ENCODE peak calls at places on chromosomes 6 and 20, in five cellular contexts. G is SJSA1, T is right cardiac atrium, A is left lung, N is psoas muscle. X is an unnamed sample.

GRCh38 chr6:139600919-139601470 is 226.5 kb upstream of the CITED2 start:
- DNase-seq in G (no peak), T (no peak), A (no peak), N (no peak), X (no peak)

GRCh38 chr6:128114164-128114563 is 213.3 kb upstream of the THEMIS start:
- DNase-seq in G (no peak), T (no peak), A (no peak), N (no peak), X (no peak)

GRCh38 chr6:30748301-30748769 is 4.0 kb upstream of the IER3 start:
- DNase-seq in G (no peak), T (no peak), A (no peak), N (no peak), X (no peak)

GRCh38 chr6:6248651-6249050 is 71.8 kb downstream of the F13A1 start:
- DNase-seq in G (no peak), T (no peak), A (no peak), N (no peak), X (no peak)

GRCh38 chr6:144845181-144845580 is 560.0 kb downstream of the UTRN start:
- DNase-seq in G (no peak), T (no peak), A (no peak), N (no peak), X (no peak)

GRCh38 chr6:117536317-117536716 is 53.8 kb downstream of the DCBLD1 start:
- DNase-seq in G (no peak), T (no peak), A (no peak), N (no peak), X (no peak)

GRCh38 chr6:144543006-144543871 is 258.1 kb downstream of the UTRN start:
- DNase-seq in G (peak), T (no peak), A (no peak), N (no peak), X (no peak)

GRCh38 chr6:473759-474453 is 82.4 kb downstream of the IRF4 start:
- DNase-seq in G (peak), T (no peak), A (no peak), N (no peak), X (no peak)

GRCh38 chr6:114747995-114748625 is 405.3 kb upstream of the HS3ST5 start:
- DNase-seq in G (peak), T (peak), A (no peak), N (no peak), X (no peak)

GRCh38 chr6:7726416-7727149 is 684 bp downstream of the BMP6 start:
- DNase-seq in G (no peak), T (no peak), A (no peak), N (peak), X (no peak)

GRCh38 chr6:81515562-81516453 is 236.7 kb downstream of the TENT5A start:
- DNase-seq in G (no peak), T (no peak), A (no peak), N (no peak), X (no peak)

GRCh38 chr6:5653801-5654200 is 352.9 kb downstream of the NRN1 start:
- DNase-seq in G (no peak), T (no peak), A (no peak), N (no peak), X (no peak)

GRCh38 chr20:58715709-58716475 is 23.3 kb downstream of the NPEPL1 start:
- DNase-seq in G (no peak), T (peak), A (peak), N (peak), X (peak)

GRCh38 chr6:57198926-57199636 is 23.0 kb downstream of the RAB23 start:
- DNase-seq in G (peak), T (no peak), A (no peak), N (no peak), X (no peak)

GRCh38 chr6:63140114-63140513 is 71.2 kb upstream of the FKBP1C start:
- DNase-seq in G (no peak), T (no peak), A (no peak), N (no peak), X (no peak)

GRCh38 chr6:123904228-123904627 is 100.6 kb downstream of the NKAIN2 start:
- DNase-seq in G (no peak), T (no peak), A (no peak), N (no peak), X (no peak)

GRCh38 chr6:107540465-107540857 is 50.5 kb downstream of the SOBP start:
- DNase-seq in G (no peak), T (no peak), A (no peak), N (no peak), X (no peak)

GRCh38 chr20:44098657-44099056 is 88.3 kb downstream of the JPH2 start:
- DNase-seq in G (no peak), T (no peak), A (no peak), N (no peak), X (no peak)

GRCh38 chr6:70345619-70346018 is 42.7 kb upstream of the COL9A1 start:
- DNase-seq in G (no peak), T (no peak), A (no peak), N (no peak), X (no peak)

GRCh38 chr20:46701556-46701955 is 7.9 kb upstream of the SLC2A10 start:
- DNase-seq in G (no peak), T (no peak), A (no peak), N (no peak), X (no peak)

GRCh38 chr20:56409521-56409920 is 2.5 kb upstream of the CASS4 start:
- DNase-seq in G (no peak), T (no peak), A (no peak), N (no peak), X (no peak)

GRCh38 chr6:70241991-70242420 is 60.9 kb downstream of the COL9A1 start:
- DNase-seq in G (no peak), T (no peak), A (no peak), N (no peak), X (no peak)

GRCh38 chr6:122454673-122455072 is 16.9 kb downstream of the SERINC1 start:
- DNase-seq in G (no peak), T (no peak), A (no peak), N (no peak), X (no peak)

GRCh38 chr6:150293423-150294280 is 75.2 kb upstream of the IYD start:
- DNase-seq in G (no peak), T (no peak), A (no peak), N (no peak), X (no peak)

GRCh38 chr6:50829898-50830439 is 11.3 kb downstream of the TFAP2B start:
- DNase-seq in G (no peak), T (no peak), A (no peak), N (no peak), X (no peak)

GRCh38 chr20:25058051-25058796 is at the start of gene ACSS1:
- DNase-seq in G (no peak), T (peak), A (peak), N (peak), X (peak)

GRCh38 chr6:166078294-166078693 is 89.4 kb downstream of the TBXT start:
- DNase-seq in G (no peak), T (no peak), A (no peak), N (no peak), X (no peak)

GRCh38 chr6:41733349-41733706 is 2.1 kb downstream of the TFEB start:
- DNase-seq in G (no peak), T (no peak), A (no peak), N (no peak), X (no peak)

GRCh38 chr6:37029249-37029959 is 23.9 kb downstream of the FGD2 start:
- DNase-seq in G (peak), T (peak), A (peak), N (peak), X (no peak)
- H3K27ac ChIP-seq in G (no peak), T (no peak), A (no peak), N (no peak), X (no peak)

GRCh38 chr20:8162610-8163009 is 30.5 kb downstream of the PLCB1 start:
- DNase-seq in G (no peak), T (no peak), A (no peak), N (no peak), X (no peak)

GRCh38 chr20:8163543-8163942 is 31.5 kb downstream of the PLCB1 start:
- DNase-seq in G (no peak), T (no peak), A (no peak), N (no peak), X (no peak)

GRCh38 chr20:8166730-8167129 is 34.7 kb downstream of the PLCB1 start:
- DNase-seq in G (no peak), T (no peak), A (no peak), N (no peak), X (no peak)

GRCh38 chr20:8156603-8157079 is 24.6 kb downstream of the PLCB1 start:
- DNase-seq in G (no peak), T (no peak), A (no peak), N (no peak), X (no peak)

GRCh38 chr20:8161262-8162071 is 29.4 kb downstream of the PLCB1 start:
- DNase-seq in G (no peak), T (peak), A (no peak), N (no peak), X (no peak)
- H3K27ac ChIP-seq in G (no peak), T (peak), A (no peak), N (peak), X (no peak)

DNA sequence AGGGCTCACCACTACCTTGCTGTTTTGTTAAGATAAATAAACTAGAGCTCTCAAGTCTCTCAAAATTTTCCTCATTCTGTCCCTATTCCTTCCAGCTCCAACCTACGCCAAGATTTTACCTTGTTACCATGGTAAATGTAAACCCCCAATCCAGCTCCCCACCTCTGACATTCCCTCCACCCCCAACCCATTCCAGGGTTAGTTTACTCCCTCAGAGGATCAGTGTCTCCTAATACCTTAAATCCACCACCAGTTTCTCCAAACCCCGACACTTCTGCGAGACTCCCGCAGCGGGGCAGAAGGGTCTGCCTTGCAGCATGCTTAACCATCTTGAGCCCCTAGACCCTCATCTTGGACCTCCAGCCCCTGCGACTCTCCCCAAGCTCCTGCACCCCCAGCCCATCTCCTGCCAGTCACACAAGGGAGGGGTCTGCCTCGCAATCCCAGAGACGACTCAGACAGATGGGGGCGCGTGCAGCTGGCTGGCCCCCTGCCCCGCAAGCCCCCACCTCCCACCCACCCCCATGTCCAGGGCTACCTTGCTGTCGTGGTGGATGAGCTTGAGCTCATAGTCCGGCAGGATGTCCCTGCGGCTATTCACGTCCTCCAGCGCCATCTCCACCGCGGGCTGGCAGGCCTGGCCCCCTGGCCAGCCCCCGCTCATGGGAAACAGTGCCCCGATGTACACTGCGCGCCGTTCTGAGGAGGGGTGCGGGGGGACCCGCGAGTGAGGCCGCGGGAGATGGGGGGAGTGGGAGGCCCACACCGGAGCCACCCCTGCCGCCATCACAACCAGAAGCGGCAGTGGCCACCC is 5.8 kb downstream of the GABBR1 start:
- DNase-seq in G (no peak), T (peak), A (no peak), N (no peak), X (no peak)
- H3K27ac ChIP-seq in G (no peak), T (no peak), A (no peak), N (no peak), X (no peak)

GRCh38 chr6:46653439-46653942 is 716 bp downstream of the SLC25A27 start:
- DNase-seq in G (no peak), T (no peak), A (no peak), N (no peak), X (no peak)

GRCh38 chr6:46652603-46653438 is at the start of the genes CYP39A1 and SLC25A27:
- DNase-seq in G (peak), T (peak), A (peak), N (peak), X (peak)

GRCh38 chr6:46652232-46652602 is 401 bp downstream of the CYP39A1 start:
- DNase-seq in G (no peak), T (no peak), A (no peak), N (no peak), X (no peak)

GRCh38 chr6:46651006-46651405 is 1.6 kb downstream of the CYP39A1 start:
- DNase-seq in G (no peak), T (no peak), A (no peak), N (no peak), X (no peak)

GRCh38 chr6:46651766-46652165 is 852 bp downstream of the CYP39A1 start:
- DNase-seq in G (no peak), T (no peak), A (no peak), N (no peak), X (no peak)
- H3K27ac ChIP-seq in G (no peak), T (no peak), A (peak), N (no peak), X (no peak)

DNA sequence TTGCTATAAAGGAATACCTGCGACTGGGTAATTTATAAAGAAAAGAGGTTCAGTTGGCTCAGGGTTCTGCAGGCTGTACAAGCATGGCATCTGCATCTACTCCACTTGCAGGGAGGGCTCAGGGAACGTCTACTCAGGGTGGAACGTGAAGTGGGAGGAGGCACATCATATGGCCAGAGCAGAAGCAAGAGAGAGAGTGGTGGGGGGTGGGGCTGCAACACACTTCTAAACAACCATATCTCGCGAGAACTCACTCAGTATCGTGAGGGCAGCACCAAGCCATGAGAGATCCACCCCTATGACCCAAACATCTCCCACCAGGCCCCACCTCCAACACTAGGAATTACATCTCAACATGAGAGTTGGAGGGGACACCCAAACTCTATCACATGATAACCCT is 109.8 kb upstream of the SCAF8 start:
- DNase-seq in G (no peak), T (no peak), A (no peak), N (no peak), X (no peak)
- H3K27ac ChIP-seq in G (no peak), T (no peak), A (no peak), N (no peak), X (no peak)

GRCh38 chr6:108655840-108656650 is 95.3 kb downstream of the FOXO3 start:
- DNase-seq in G (no peak), T (peak), A (no peak), N (no peak), X (no peak)
- H3K27ac ChIP-seq in G (peak), T (peak), A (peak), N (peak), X (no peak)

GRCh38 chr6:44228836-44229235 is 5.4 kb downstream of the SLC29A1 start:
- DNase-seq in G (no peak), T (no peak), A (no peak), N (no peak), X (no peak)

GRCh38 chr6:44227138-44227770 is 3.9 kb downstream of the SLC29A1 start:
- DNase-seq in G (no peak), T (no peak), A (no peak), N (no peak), X (no peak)

GRCh38 chr6:44229376-44230033 is 6.1 kb downstream of the SLC29A1 start:
- DNase-seq in G (no peak), T (peak), A (no peak), N (peak), X (no peak)

GRCh38 chr6:44228433-44228832 is 5.0 kb downstream of the SLC29A1 start:
- DNase-seq in G (no peak), T (no peak), A (no peak), N (no peak), X (no peak)

DNA sequence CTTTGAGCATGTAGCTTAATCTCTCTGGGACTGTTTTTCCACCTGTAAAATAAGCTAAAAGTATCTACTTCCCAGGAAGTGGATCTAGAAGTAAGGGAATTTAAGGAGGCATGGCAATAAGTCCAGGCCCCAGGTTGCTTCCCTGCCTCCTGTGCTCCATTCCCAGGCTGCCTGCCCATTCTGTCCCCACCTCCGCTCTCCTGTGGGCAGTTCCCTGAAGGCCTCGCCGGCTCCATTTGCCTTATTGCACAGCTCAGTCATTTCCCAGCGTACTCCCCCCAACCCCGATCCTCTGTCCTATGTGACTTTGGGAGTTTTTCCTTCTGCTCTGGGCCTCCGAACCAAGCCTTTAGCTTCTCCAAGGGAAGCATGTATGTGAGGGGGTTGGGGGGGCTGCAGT is 4.6 kb downstream of the SLC29A1 start:
- DNase-seq in G (no peak), T (no peak), A (no peak), N (no peak), X (no peak)
- H3K27ac ChIP-seq in G (no peak), T (peak), A (no peak), N (peak), X (no peak)

GRCh38 chr6:53524455-53524815 is 20.5 kb downstream of the GCLC start:
- DNase-seq in G (no peak), T (no peak), A (no peak), N (no peak), X (no peak)
- H3K27ac ChIP-seq in G (peak), T (no peak), A (no peak), N (peak), X (no peak)

DNA sequence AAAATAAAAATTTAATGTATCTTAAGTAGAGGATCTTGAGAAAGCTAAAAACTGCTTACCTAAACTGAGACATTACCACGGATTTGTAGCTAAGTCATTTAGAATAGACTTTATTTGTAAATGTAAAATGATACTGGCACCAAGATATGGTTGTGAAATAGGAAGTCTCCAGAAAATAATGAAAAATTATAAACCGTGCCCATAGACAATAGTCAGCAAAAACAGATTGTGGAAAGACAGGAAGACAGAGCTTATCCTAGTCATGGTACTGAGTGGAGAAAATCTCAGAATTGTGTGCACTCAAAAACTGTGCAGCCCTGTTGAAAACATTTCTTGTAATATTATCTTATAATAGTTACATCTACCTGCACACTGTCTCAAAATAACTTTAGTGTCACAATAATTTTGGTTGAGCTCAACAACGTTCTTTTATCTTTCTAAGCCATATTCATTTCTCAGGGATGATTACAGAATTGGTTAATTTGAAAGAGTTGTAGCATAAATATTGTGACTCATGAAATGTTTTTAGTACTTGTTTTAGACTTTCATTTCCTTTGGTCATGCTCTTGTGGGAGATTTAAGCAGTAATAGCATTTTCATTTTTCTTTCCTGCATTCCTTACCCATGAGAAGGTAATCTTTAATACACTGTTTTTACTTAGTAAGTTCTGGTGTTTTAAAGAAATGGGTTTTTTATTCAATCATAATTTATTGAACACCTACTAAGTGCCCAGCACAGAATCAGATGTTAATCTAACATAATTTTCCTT is 174.5 kb downstream of the SOX4 start:
- DNase-seq in G (no peak), T (no peak), A (no peak), N (no peak), X (no peak)
- H3K27ac ChIP-seq in G (peak), T (no peak), A (no peak), N (no peak), X (no peak)

X was measured in CD4-positive, alpha-beta T cell.